ENCODE peak calls at places on chromosomes 13 and 19, in four cellular contexts. One of them, this sample, is unnamed.

GRCh38 chr13:99228737-99229691 is 28.4 kb downstream of the UBAC2 start:
- DNase-seq in K562: no peak
- DNase-seq in GM12878: peak; percentile 91
- DNase-seq in HepG2: peak; percentile 23
- DNase-seq in this sample: no peak

GRCh38 chr19:6707011-6707657 is 13.3 kb downstream of the C3 start:
- DNase-seq in K562: no peak
- DNase-seq in GM12878: no peak
- DNase-seq in HepG2: no peak
- DNase-seq in this sample: no peak

GRCh38 chr19:16542894-16543498 is 759 bp upstream of the CHERP start:
- DNase-seq in K562: no peak
- DNase-seq in GM12878: no peak
- DNase-seq in HepG2: no peak
- DNase-seq in this sample: no peak

GRCh38 chr13:27533155-27533643 is 82.8 kb upstream of the MTIF3 start:
- DNase-seq in K562: peak; percentile 71
- DNase-seq in GM12878: no peak
- DNase-seq in HepG2: peak; percentile 65
- DNase-seq in this sample: peak; percentile 69

GRCh38 chr13:113917523-113918371 is 53.9 kb upstream of the GAS6 start:
- DNase-seq in K562: no peak
- DNase-seq in GM12878: no peak
- DNase-seq in HepG2: no peak
- DNase-seq in this sample: no peak

GRCh38 chr13:41501281-41501680 is 43.9 kb downstream of the RGCC start:
- DNase-seq in K562: no peak
- DNase-seq in GM12878: no peak
- DNase-seq in HepG2: no peak
- DNase-seq in this sample: no peak

GRCh38 chr13:33230178-33230881 is 55.2 kb downstream of the STARD13 start:
- DNase-seq in K562: no peak
- DNase-seq in GM12878: no peak
- DNase-seq in HepG2: no peak
- DNase-seq in this sample: peak; percentile 47

GRCh38 chr13:45833663-45834062 is 17.9 kb downstream of the SIAH3 start:
- DNase-seq in K562: no peak
- DNase-seq in GM12878: no peak
- DNase-seq in HepG2: no peak
- DNase-seq in this sample: peak; percentile 45

GRCh38 chr19:16034958-16035560 is 41.2 kb upstream of the TPM4 start:
- DNase-seq in K562: no peak
- DNase-seq in GM12878: no peak
- DNase-seq in HepG2: no peak
- DNase-seq in this sample: no peak

GRCh38 chr13:46831588-46832194 is 34.7 kb upstream of the ESD start:
- DNase-seq in K562: peak; percentile 10
- DNase-seq in GM12878: no peak
- DNase-seq in HepG2: peak; percentile 22
- DNase-seq in this sample: peak; percentile 60

GRCh38 chr13:73513751-73514150 is 454.9 kb downstream of the KLF5 start:
- DNase-seq in K562: no peak
- DNase-seq in GM12878: no peak
- DNase-seq in HepG2: no peak
- DNase-seq in this sample: no peak

GRCh38 chr13:99083976-99084375 is 106.1 kb upstream of the DOCK9 start:
- DNase-seq in K562: no peak
- DNase-seq in GM12878: no peak
- DNase-seq in HepG2: no peak
- DNase-seq in this sample: no peak

GRCh38 chr13:37429976-37430375 is 168.6 kb downstream of the POSTN start:
- DNase-seq in K562: no peak
- DNase-seq in GM12878: no peak
- DNase-seq in HepG2: no peak
- DNase-seq in this sample: no peak

GRCh38 chr13:23087884-23088283 is 92.9 kb upstream of the SGCG start:
- DNase-seq in K562: peak; percentile 31
- DNase-seq in GM12878: no peak
- DNase-seq in HepG2: peak; percentile 23
- DNase-seq in this sample: no peak

GRCh38 chr13:46341112-46341711 is 45.8 kb downstream of the RUBCNL start:
- DNase-seq in K562: no peak
- DNase-seq in GM12878: peak; percentile 51
- DNase-seq in HepG2: no peak
- DNase-seq in this sample: no peak

GRCh38 chr19:1672038-1672768 is 19.8 kb upstream of the TCF3 start:
- DNase-seq in K562: peak; percentile 83
- DNase-seq in GM12878: no peak
- DNase-seq in HepG2: no peak
- DNase-seq in this sample: no peak

GRCh38 chr13:106986033-106986484 is 418.1 kb upstream of the ARGLU1 start:
- DNase-seq in K562: no peak
- DNase-seq in GM12878: no peak
- DNase-seq in HepG2: no peak
- DNase-seq in this sample: no peak

GRCh38 chr19:41626278-41626677 is 596 bp downstream of the CEACAM4 start:
- DNase-seq in K562: no peak
- DNase-seq in GM12878: no peak
- DNase-seq in HepG2: no peak
- DNase-seq in this sample: no peak

GRCh38 chr13:20803180-20803965 is 29.6 kb upstream of the EEF1AKMT1 start:
- DNase-seq in K562: peak; percentile 8
- DNase-seq in GM12878: no peak
- DNase-seq in HepG2: no peak
- DNase-seq in this sample: no peak

GRCh38 chr13:40666058-40666904 is at the start of gene FOXO1:
- DNase-seq in K562: peak; percentile 98
- DNase-seq in GM12878: no peak
- DNase-seq in HepG2: peak; percentile 51
- DNase-seq in this sample: peak; percentile 79

GRCh38 chr13:99496322-99497142 is 4.7 kb upstream of the TM9SF2 start:
- DNase-seq in K562: peak; percentile 34
- DNase-seq in GM12878: peak; percentile 75
- DNase-seq in HepG2: peak; percentile 98
- DNase-seq in this sample: peak; percentile 72

GRCh38 chr19:36009220-36009619 is 607 bp upstream of the SYNE4 start:
- DNase-seq in K562: no peak
- DNase-seq in GM12878: no peak
- DNase-seq in HepG2: no peak
- DNase-seq in this sample: peak; percentile 64

GRCh38 chr13:51346397-51346796 is 6.9 kb downstream of the SERPINE3 start:
- DNase-seq in K562: no peak
- DNase-seq in GM12878: no peak
- DNase-seq in HepG2: no peak
- DNase-seq in this sample: no peak

DNA sequence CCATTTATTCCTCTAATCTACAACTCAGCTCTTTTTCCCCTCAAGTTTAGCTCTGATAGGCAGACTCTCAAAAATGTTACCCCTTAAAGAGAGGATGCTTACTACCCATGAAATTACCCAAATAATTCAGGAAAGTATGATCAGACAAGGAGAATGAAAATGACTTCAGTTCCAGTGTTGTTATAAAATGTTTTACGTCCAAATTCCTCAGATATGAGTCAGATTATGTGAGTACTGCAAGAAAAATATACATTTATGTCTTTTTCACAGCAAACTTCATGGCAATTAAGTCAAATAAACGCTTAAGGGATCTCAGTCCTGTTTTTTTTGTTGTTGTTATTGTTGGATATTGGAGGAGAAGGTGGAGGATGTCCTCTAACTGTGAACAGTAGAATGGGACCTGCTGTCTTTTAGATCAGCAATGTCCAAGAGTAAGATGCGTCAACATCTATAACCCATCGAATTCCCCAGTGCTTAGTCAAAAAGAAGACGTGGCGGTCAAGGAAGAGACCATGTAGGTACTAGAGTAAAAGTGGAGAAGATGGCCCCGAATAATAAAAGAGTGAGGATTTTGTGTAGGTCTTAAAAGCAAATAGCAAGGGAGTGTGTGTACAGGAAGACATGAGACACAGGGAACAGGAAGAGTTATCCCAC is 215.4 kb upstream of the IRS2 start:
- DNase-seq in K562: no peak
- DNase-seq in GM12878: no peak
- DNase-seq in HepG2: no peak
- DNase-seq in this sample: no peak
- TF ChIP-seq MYC in K562: no peak
- TF ChIP-seq MYC in GM12878: no peak
- TF ChIP-seq MYC in HepG2: no peak
- TF ChIP-seq MYC in this sample: no peak

GRCh38 chr19:14979498-14980255 is at the start of gene SLC1A6:
- DNase-seq in K562: no peak
- DNase-seq in GM12878: no peak
- DNase-seq in HepG2: no peak
- DNase-seq in this sample: no peak
- TF ChIP-seq POLR2AphosphoS5 in K562: no peak
- TF ChIP-seq POLR2AphosphoS5 in GM12878: no peak
- TF ChIP-seq POLR2AphosphoS5 in HepG2: no peak
- TF ChIP-seq POLR2AphosphoS5 in this sample: no peak

DNA sequence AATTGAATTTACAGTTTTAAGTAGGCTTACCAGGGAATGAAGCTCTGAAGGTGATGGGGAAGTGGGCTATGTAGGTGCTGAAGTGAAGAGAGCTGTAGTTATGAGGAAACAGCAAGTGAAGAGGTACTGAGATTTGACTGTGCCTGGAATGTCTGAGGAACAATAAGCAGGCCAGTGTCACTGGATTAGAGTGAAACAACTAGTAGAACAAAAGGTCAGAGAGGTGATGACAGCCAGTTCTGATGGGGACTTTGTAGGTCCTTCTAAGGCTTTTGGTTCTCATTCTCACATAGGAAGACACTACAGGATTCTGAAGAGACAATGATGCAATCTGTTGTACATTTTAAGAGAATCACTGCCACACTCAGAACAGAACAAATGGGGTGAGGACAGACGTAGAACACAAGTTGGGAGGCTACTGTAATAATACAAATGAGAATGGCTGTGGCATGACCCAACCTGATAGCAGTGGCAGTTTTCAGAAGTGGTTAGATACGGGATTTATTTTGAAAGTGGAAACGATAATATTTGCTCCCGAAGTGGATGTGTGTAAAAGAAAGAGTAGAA is 130.8 kb downstream of the MYCBP2 start:
- DNase-seq in K562: no peak
- DNase-seq in GM12878: no peak
- DNase-seq in HepG2: no peak
- DNase-seq in this sample: no peak
- H3K36me3 ChIP-seq in K562: peaks cover 25% of the 10 kb centered on the region
- H3K36me3 ChIP-seq in GM12878: peaks cover 30% of the 10 kb centered on the region
- H3K36me3 ChIP-seq in HepG2: peaks cover 18% of the 10 kb centered on the region
- H3K36me3 ChIP-seq in this sample: peaks cover 4% of the 10 kb centered on the region

GRCh38 chr19:37790244-37790925 is 11.0 kb upstream of the ZNF573 start:
- DNase-seq in K562: peak; percentile 47
- DNase-seq in GM12878: no peak
- DNase-seq in HepG2: no peak
- DNase-seq in this sample: no peak
- TF ChIP-seq MYC in K562: no peak
- TF ChIP-seq MYC in GM12878: no peak
- TF ChIP-seq MYC in HepG2: no peak
- TF ChIP-seq MYC in this sample: no peak